ENCODE peak calls at places on chromosomes 7 and 10, in ten cellular contexts. M is omental fat pad; Q is body of pancreas; F is ascending aorta; T is AG09309; P is HL-60; V is CD8-positive, alpha-beta T cell; W is cardiac muscle cell; A is stomach; L is spleen. B is an unnamed sample.

GRCh38 chr7:19202599-19202998 is 57.4 kb upstream of the FERD3L start:
- DNase-seq in Q (no peak), V (no peak), F (no peak), A (no peak), P (no peak), W (no peak), T (no peak), L (no peak), M (no peak), B (no peak)

GRCh38 chr10:122949296-122949695 is 4.7 kb downstream of the C10orf88 start:
- DNase-seq in V (no peak), M (no peak), W (no peak), T (no peak), Q (no peak), F (no peak), A (no peak), L (no peak), P (no peak), B (no peak)

GRCh38 chr7:55280031-55280454 is 85.1 kb upstream of the LANCL2 start:
- DNase-seq in A (peak), F (peak), T (peak), M (peak), W (peak), Q (peak), P (peak), L (no peak), V (peak), B (no peak)

GRCh38 chr10:122336332-122336731 is 38.2 kb upstream of the PLEKHA1 start:
- DNase-seq in V (no peak), Q (no peak), T (no peak), F (no peak), P (no peak), W (no peak), L (no peak), M (no peak), A (no peak), B (no peak)

GRCh38 chr7:142785841-142786250 is 15.1 kb downstream of the PRSS2 start:
- DNase-seq in T (no peak), Q (no peak), V (peak), A (no peak), F (no peak), M (no peak), P (no peak), W (no peak), L (peak), B (no peak)

GRCh38 chr7:43083091-43083490 is 29.4 kb upstream of the HECW1 start:
- DNase-seq in P (no peak), T (no peak), L (no peak), W (peak), A (no peak), Q (no peak), M (no peak), V (no peak), F (no peak), B (no peak)

GRCh38 chr10:1287493-1288480 is 231.6 kb downstream of the WDR37 start:
- DNase-seq in M (no peak), F (no peak), Q (no peak), P (peak), V (no peak), T (no peak), A (no peak), W (no peak), L (no peak), B (no peak)

GRCh38 chr7:130274983-130275649 is 8.5 kb downstream of the CPA2 start:
- DNase-seq in P (no peak), M (no peak), V (no peak), T (no peak), F (no peak), L (no peak), Q (no peak), W (no peak), A (no peak), B (no peak)

GRCh38 chr7:121459148-121459547 is 63.0 kb upstream of the FAM3C start:
- DNase-seq in Q (no peak), W (no peak), T (no peak), F (no peak), P (no peak), L (no peak), A (no peak), M (no peak), V (no peak), B (no peak)

GRCh38 chr7:47812460-47813136 is 135.7 kb downstream of the PKD1L1 start:
- DNase-seq in P (no peak), Q (no peak), T (no peak), W (no peak), V (no peak), F (peak), M (no peak), L (no peak), A (no peak), B (no peak)

GRCh38 chr10:133388265-133388972 is 5.5 kb upstream of the MTG1 start:
- DNase-seq in T (no peak), L (peak), V (no peak), W (no peak), Q (no peak), P (peak), A (peak), M (no peak), F (no peak), B (no peak)

GRCh38 chr10:133391761-133392518 is 2.0 kb upstream of the MTG1 start:
- DNase-seq in V (no peak), F (no peak), P (no peak), Q (no peak), M (no peak), L (no peak), T (no peak), W (no peak), A (peak), B (no peak)

GRCh38 chr10:133391249-133391635 is 2.7 kb upstream of the MTG1 start:
- DNase-seq in P (no peak), T (no peak), F (no peak), W (no peak), Q (no peak), M (no peak), V (no peak), L (no peak), A (no peak), B (no peak)

GRCh38 chr10:133388973-133389818 is 4.8 kb upstream of the MTG1 start:
- DNase-seq in M (no peak), T (no peak), L (peak), W (no peak), Q (no peak), F (no peak), P (peak), A (peak), V (peak), B (no peak)

GRCh38 chr10:133390597-133391248 is 3.2 kb upstream of the MTG1 start:
- DNase-seq in Q (no peak), T (no peak), L (no peak), M (no peak), V (no peak), F (no peak), W (no peak), P (no peak), A (peak), B (no peak)
- TF ChIP-seq CTCF in Q (no peak), T (no peak), L (no peak), M (no peak), V (no peak), F (no peak), W (no peak), P (no peak), A (no peak), B (no peak)

GRCh38 chr7:99997545-99998137 is 17.8 kb upstream of the ZKSCAN1 start:
- DNase-seq in W (peak), P (no peak), A (peak), V (peak), M (no peak), L (peak), F (no peak), Q (peak), T (no peak), B (no peak)
- TF ChIP-seq CTCF in W (peak), P (no peak), A (peak), V (no peak), M (no peak), L (peak), F (no peak), Q (peak), T (no peak), B (peak)

GRCh38 chr10:50312464-50313437 is 61.4 kb upstream of the ASAH2 start:
- DNase-seq in Q (no peak), T (peak), F (no peak), P (no peak), A (no peak), W (peak), L (no peak), V (no peak), M (no peak), B (no peak)

GRCh38 chr10:50309342-50309741 is 58.0 kb upstream of the ASAH2 start:
- DNase-seq in T (no peak), L (no peak), Q (no peak), P (no peak), F (no peak), A (no peak), V (no peak), W (no peak), M (no peak), B (no peak)

GRCh38 chr10:50316169-50316568 is 64.9 kb upstream of the ASAH2 start:
- DNase-seq in Q (no peak), W (peak), V (no peak), A (peak), P (no peak), L (no peak), T (no peak), F (no peak), M (no peak), B (no peak)

GRCh38 chr10:50314169-50315071 is 63.1 kb upstream of the ASAH2 start:
- DNase-seq in W (no peak), A (no peak), P (no peak), V (no peak), Q (no peak), L (no peak), F (no peak), T (no peak), M (no peak), B (no peak)

GRCh38 chr10:50310560-50311174 is 59.4 kb upstream of the ASAH2 start:
- DNase-seq in W (peak), L (no peak), A (no peak), M (no peak), F (no peak), T (no peak), Q (no peak), P (peak), V (peak), B (no peak)
- TF ChIP-seq CTCF in W (peak), L (peak), A (no peak), M (no peak), F (no peak), T (peak), Q (peak), P (peak), V (peak), B (peak)

GRCh38 chr7:91838439-91838838 is 42.1 kb downstream of the MTERF1 start:
- DNase-seq in W (no peak), A (no peak), Q (no peak), T (no peak), F (no peak), L (no peak), P (no peak), V (no peak), M (no peak), B (no peak)

GRCh38 chr7:91832493-91833045 is 47.9 kb downstream of the MTERF1 start:
- DNase-seq in L (no peak), A (no peak), F (no peak), M (no peak), P (no peak), T (no peak), W (no peak), V (no peak), Q (no peak), B (no peak)

GRCh38 chr7:91837397-91838070 is 43.0 kb downstream of the MTERF1 start:
- DNase-seq in T (no peak), A (no peak), P (no peak), F (no peak), M (no peak), L (no peak), Q (no peak), V (no peak), W (no peak), B (no peak)

GRCh38 chr7:91836065-91836368 is 44.5 kb downstream of the MTERF1 start:
- DNase-seq in W (peak), V (no peak), M (no peak), F (no peak), Q (no peak), P (no peak), L (no peak), A (no peak), T (no peak), B (no peak)

DNA sequence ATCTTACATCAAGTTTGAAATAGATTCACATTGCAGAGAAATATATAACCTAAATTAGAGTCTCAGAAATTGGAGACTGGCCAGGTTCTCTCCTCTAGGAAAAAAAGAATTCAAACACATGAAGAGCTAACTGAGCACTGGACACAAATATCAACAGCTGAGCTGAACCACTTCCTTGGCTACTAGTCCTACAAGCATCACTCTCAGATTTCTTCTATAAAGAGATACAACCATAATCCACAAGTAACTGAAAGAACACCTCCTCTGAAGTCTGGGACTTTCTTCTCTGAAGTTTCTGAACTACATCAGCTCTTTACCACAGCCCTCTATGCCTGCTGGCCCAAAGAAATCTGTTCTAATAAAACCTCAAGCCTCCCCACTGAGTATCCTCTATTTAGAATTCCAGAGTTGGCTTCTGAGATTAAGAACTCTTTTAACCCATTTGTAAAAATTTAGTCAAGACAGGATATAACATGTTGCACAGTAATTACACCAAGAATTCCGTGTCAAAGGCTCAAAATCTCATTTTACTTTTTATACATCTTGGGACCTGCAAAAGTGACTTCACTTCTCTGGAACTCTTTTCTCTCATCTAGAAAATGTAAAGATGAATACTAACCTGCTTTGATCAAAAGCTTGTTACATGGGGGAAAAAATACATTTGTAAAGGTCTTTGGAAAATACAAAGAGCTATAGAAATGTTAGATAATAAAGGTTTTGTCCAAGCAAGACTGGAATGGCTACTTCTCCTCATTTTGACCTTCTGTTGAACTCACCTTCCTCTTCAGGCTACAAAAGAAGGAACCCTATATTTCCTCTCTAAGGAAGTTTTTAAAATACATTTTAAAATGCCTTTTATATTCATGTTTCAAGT is 45.1 kb downstream of the MTERF1 start:
- DNase-seq in M (no peak), V (no peak), T (no peak), P (no peak), L (no peak), A (no peak), F (no peak), Q (no peak), W (no peak), B (no peak)
- TF ChIP-seq CTCF in M (no peak), V (no peak), T (no peak), P (no peak), L (no peak), A (no peak), F (no peak), Q (no peak), W (no peak), B (no peak)

DNA sequence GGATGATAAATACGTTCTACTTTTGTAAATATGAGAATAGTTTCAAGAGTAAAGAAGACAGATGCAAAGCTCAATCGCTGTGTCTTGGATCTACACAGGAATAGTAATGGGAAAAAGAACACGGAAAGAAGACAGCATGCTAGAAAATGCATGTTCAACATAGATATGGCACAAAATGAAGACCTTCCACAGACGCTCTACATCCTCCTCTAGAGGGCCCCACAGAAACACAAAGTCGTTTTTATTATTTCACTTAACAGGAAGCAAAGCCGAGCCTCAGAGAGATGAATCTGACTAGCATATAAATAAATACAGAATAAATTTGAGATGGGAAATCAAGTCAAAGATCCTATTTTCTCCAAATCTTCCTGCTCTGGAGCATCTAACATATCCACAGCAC is 292.6 kb downstream of the PARD3 start:
- DNase-seq in M (no peak), W (peak), F (no peak), P (no peak), A (no peak), V (no peak), T (no peak), L (no peak), Q (no peak), B (no peak)
- TF ChIP-seq CTCF in M (no peak), W (peak), F (no peak), P (peak), A (no peak), V (no peak), T (peak), L (peak), Q (no peak), B (no peak)

DNA sequence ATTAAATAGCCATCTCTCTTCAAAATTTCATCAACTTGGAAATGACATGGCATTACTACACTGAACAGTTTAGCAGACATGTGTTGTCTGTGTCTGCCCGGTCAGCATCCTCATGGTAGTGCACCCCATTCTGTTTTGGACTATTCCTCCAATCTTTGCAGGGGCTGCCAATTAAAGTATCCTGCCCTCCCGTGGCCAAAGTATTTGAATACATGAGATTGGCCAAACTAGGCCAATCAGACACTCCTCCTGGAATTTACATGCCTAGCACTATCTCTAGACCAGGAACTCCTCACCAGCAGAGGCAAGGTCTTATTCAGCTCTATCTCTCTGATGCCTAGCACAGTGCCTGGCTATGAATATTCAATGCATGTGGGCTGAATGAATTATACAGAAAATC is 4.4 kb downstream of the SHTN1 start:
- DNase-seq in L (no peak), T (no peak), P (no peak), V (no peak), F (no peak), W (peak), Q (no peak), A (no peak), M (no peak), B (no peak)
- TF ChIP-seq CTCF in L (no peak), T (no peak), P (no peak), V (no peak), F (no peak), W (no peak), Q (no peak), A (no peak), M (no peak), B (no peak)

DNA sequence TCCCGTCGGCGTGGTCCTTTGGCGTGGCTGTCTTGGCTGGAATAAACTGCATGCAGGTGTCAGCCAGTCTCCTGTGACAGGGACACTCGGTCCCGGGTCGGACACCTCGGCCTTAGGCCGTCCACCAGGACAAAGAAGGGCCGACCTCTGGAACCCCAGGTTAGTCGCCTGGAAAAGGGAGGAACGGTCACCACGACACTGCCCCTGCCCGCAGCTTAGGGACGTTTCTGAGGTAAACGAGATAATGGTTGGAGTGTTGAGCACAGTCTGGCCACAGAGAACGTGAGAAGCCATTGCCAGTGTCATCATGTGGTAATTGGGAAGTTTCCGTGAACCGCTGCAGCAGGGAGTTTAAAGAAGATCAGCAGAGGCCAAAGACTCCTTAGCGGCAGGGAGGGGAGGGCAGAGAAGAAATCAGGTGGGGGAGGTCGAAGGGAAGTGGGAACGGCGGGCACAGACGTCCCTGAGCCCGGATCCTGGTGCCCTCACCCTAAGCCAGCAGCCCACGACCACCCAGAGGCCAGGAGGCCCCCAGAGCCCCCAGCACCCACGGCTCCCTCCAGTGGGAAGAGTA is 73.5 kb upstream of the FAM20C start:
- DNase-seq in L (no peak), T (no peak), Q (no peak), V (no peak), M (no peak), P (peak), W (no peak), A (no peak), F (no peak), B (peak)
- TF ChIP-seq CTCF in L (no peak), T (no peak), Q (no peak), V (no peak), M (no peak), P (no peak), W (no peak), A (no peak), F (no peak), B (no peak)

B was measured in CD14-positive monocyte.